ENCODE peak calls at places on chromosomes 11 and 22, in five cellular contexts. I, W, R, T and H are unnamed samples.

GRCh38 chr22:49551897-49552659 is 275.6 kb downstream of the BRD1 start:
- DNase-seq in I (no peak), W (no peak), R (no peak), T (no peak), H (no peak)

GRCh38 chr22:50085211-50085999 is at the start of gene MLC1:
- DNase-seq in I (peak), W (no peak), R (peak), T (peak), H (no peak)

GRCh38 chr11:492416-493226 is 14.4 kb downstream of the RNH1 start:
- DNase-seq in I (no peak), W (no peak), R (no peak), T (no peak), H (no peak)

GRCh38 chr11:117898059-117898458 is 21.6 kb upstream of the FXYD6 start:
- DNase-seq in I (no peak), W (no peak), R (no peak), T (no peak), H (no peak)

GRCh38 chr22:26470807-26471206 is 12.8 kb downstream of the HPS4 start:
- DNase-seq in I (no peak), W (no peak), R (no peak), T (no peak), H (no peak)

GRCh38 chr11:110100476-110101240 is 7.5 kb downstream of the ZC3H12C start:
- DNase-seq in I (peak), W (no peak), R (no peak), T (no peak), H (no peak)

GRCh38 chr11:66136752-66137123 is 66.7 kb downstream of the PACS1 start:
- DNase-seq in I (peak), W (no peak), R (peak), T (peak), H (no peak)

GRCh38 chr11:123063396-123064267 is 1.7 kb upstream of the HSPA8 start:
- DNase-seq in I (peak), W (no peak), R (peak), T (peak), H (no peak)

GRCh38 chr11:81220166-81220895 is 1513.3 kb downstream of the FAM181B start:
- DNase-seq in I (no peak), W (no peak), R (no peak), T (no peak), H (no peak)